ENCODE peak calls at places on chromosomes 3 and 15, in five cellular contexts. E, Q, M, F and A are unnamed samples.
A peak's percentile ranks its signal among the peaks of the same experiment; 100 is the strongest.

GRCh38 chr3:7328339-7328738 is 467.4 kb downstream of the GRM7 start:
- DNase-seq in E (no peak), Q (no peak), M (no peak), F (no peak), A (no peak)

GRCh38 chr3:151584603-151585002 is 123.7 kb upstream of the IGSF10 start:
- DNase-seq in E (no peak), Q (no peak), M (no peak), F (no peak), A (no peak)

GRCh38 chr3:177420643-177421042 is 223.4 kb upstream of the TBL1XR1 start:
- DNase-seq in E (no peak), Q (peak; percentile 44), M (no peak), F (no peak), A (no peak)

GRCh38 chr15:72312605-72313447 is 7.1 kb downstream of the CELF6 start:
- DNase-seq in E (peak; percentile 75), Q (peak; percentile 89), M (peak; percentile 38), F (peak; percentile 82), A (peak; percentile 72)

GRCh38 chr3:125213946-125214542 is 1.5 kb upstream of the SLC12A8 start:
- DNase-seq in E (no peak), Q (no peak), M (no peak), F (no peak), A (no peak)

GRCh38 chr3:13495351-13495813 is 15.3 kb downstream of the HDAC11 start:
- DNase-seq in E (no peak), Q (no peak), M (no peak), F (no peak), A (no peak)

GRCh38 chr15:85527907-85528306 is 147.5 kb downstream of the AKAP13 start:
- DNase-seq in E (peak; percentile 28), Q (peak; percentile 55), M (no peak), F (no peak), A (no peak)

GRCh38 chr15:73766598-73766997 is 13.4 kb upstream of the INSYN1 start:
- DNase-seq in E (no peak), Q (no peak), M (no peak), F (no peak), A (no peak)

GRCh38 chr3:112136959-112137693 is 4.1 kb upstream of the GCSAM start:
- DNase-seq in E (peak; percentile 51), Q (no peak), M (no peak), F (peak; percentile 91), A (peak; percentile 42)

GRCh38 chr3:150412599-150413069 is 4.5 kb downstream of the TSC22D2 start:
- DNase-seq in E (no peak), Q (peak; percentile 31), M (no peak), F (no peak), A (no peak)